ENCODE peak calls at places on chromosomes 3 and 15, in five cellular contexts. P, F, Y, D and M are unnamed samples.

GRCh38 chr3:90129710-90130109 is 1022.3 kb downstream of the EPHA3 start:
- DNase-seq in P (no peak), Y (no peak), D (no peak), F (no peak), M (no peak)

GRCh38 chr3:187833375-187833774 is 88.1 kb upstream of the BCL6 start:
- DNase-seq in Y (no peak), F (no peak), D (no peak), P (no peak), M (no peak)

GRCh38 chr3:129224984-129225393 is 24.4 kb upstream of the COPG1 start:
- DNase-seq in F (peak), Y (no peak), P (peak), D (no peak), M (peak)

GRCh38 chr3:161939919-161940693 is 443.5 kb downstream of the OTOL1 start:
- DNase-seq in P (no peak), Y (no peak), D (no peak), F (no peak), M (no peak)

GRCh38 chr3:43162573-43163084 is 56.8 kb upstream of the POMGNT2 start:
- DNase-seq in D (no peak), P (no peak), Y (no peak), F (no peak), M (no peak)

GRCh38 chr3:185779461-185779860 is 45.4 kb downstream of the IGF2BP2 start:
- DNase-seq in D (no peak), Y (no peak), P (no peak), F (no peak), M (no peak)

GRCh38 chr3:143637133-143637532 is 211.1 kb downstream of the SLC9A9 start:
- DNase-seq in Y (no peak), F (no peak), P (no peak), D (no peak), M (no peak)

GRCh38 chr15:98154863-98155262 is 194.4 kb downstream of the ARRDC4 start:
- DNase-seq in Y (no peak), F (no peak), D (no peak), P (no peak), M (no peak)

GRCh38 chr15:69016021-69016595 is 1.6 kb downstream of the NOX5 start:
- DNase-seq in Y (no peak), D (no peak), P (no peak), F (no peak), M (peak)

GRCh38 chr3:154428369-154429206 is 1.4 kb downstream of the GPR149 start:
- DNase-seq in Y (peak), F (no peak), D (peak), P (no peak), M (peak)
- H3K4me3 ChIP-seq in Y (peak), F (peak), D (no peak), P (peak), M (no peak)

GRCh38 chr3:195895078-195895899 is 13.1 kb downstream of the TNK2 start:
- DNase-seq in F (no peak), Y (peak), D (peak), P (peak), M (no peak)

GRCh38 chr3:195896361-195897080 is 11.8 kb downstream of the TNK2 start:
- DNase-seq in D (peak), P (no peak), F (no peak), Y (no peak), M (no peak)

GRCh38 chr3:195897853-195898415 is 10.4 kb downstream of the TNK2 start:
- DNase-seq in F (no peak), P (no peak), D (no peak), Y (no peak), M (no peak)

GRCh38 chr3:195897081-195897852 is 11.1 kb downstream of the TNK2 start:
- DNase-seq in D (peak), Y (no peak), F (no peak), P (peak), M (no peak)

DNA sequence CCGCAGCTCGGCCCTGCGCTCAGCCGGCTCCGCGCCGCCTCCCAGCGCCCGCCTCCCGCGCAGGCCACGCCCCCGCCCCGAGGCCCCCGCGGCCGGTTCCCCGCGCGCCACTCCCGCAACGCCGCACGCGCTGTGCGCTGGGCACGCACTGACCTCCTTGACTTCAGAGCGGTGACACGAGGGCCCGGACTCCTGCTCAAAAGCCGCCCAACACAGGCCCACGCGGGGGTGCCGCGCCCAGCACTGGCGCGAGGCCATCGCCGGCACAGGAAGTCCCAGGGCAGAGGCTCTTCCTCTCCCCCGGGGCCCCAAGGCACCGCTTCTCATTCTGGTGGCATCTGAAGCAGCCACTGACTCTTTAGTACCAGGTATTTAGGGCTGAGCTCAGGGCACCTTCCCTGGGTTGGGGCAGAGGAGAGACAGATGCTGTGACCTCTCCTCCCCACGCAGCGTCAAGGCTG is 12.4 kb downstream of the TNK2 start:
- DNase-seq in P (peak), D (peak), Y (peak), F (no peak), M (no peak)
- H3K4me3 ChIP-seq in P (peak), D (peak), Y (peak), F (peak), M (peak)

GRCh38 chr3:53196575-53197407 is 35.8 kb downstream of the PRKCD start:
- DNase-seq in Y (no peak), F (no peak), P (no peak), D (no peak), M (no peak)
- H3K4me3 ChIP-seq in Y (peak), F (no peak), P (no peak), D (no peak), M (no peak)

GRCh38 chr3:177610677-177611654 is 413.7 kb upstream of the TBL1XR1 start:
- DNase-seq in F (no peak), Y (no peak), P (no peak), D (no peak), M (no peak)
- H3K4me3 ChIP-seq in F (no peak), Y (no peak), P (no peak), D (no peak), M (no peak)

DNA sequence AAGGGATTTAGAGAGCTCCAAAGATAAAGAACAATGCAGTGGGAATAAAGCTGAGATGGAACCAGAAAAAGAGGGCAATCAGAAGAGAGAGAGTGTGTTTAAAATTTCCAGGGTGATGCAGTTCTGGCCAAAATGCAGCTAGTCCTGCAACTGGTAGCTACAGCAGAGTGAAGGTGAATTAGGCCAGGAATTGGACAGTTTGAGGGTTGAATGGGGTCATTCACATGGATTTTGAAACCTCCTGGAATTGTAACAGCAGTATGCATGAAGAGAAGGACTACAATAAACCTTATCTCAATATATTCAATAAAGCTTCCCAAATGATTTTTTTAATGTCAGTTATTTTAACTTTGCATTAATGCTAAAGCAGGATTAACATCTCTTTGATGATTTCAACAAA is 85.2 kb downstream of the CBLB start:
- DNase-seq in D (no peak), Y (no peak), P (no peak), F (no peak), M (no peak)
- H3K4me3 ChIP-seq in D (no peak), Y (no peak), P (no peak), F (no peak), M (no peak)

GRCh38 chr15:45199136-45199810 is 11.5 kb upstream of the SHF start:
- DNase-seq in P (no peak), D (no peak), Y (peak), F (no peak), M (no peak)

GRCh38 chr15:45200001-45200798 is 12.4 kb upstream of the SHF start:
- DNase-seq in Y (peak), P (peak), D (no peak), F (peak), M (peak)

GRCh38 chr15:45200799-45201556 is 13.2 kb upstream of the SHF start:
- DNase-seq in P (peak), Y (peak), F (peak), D (peak), M (peak)

GRCh38 chr15:45198337-45199135 is 10.8 kb upstream of the SHF start:
- DNase-seq in Y (peak), F (peak), P (peak), D (peak), M (peak)

DNA sequence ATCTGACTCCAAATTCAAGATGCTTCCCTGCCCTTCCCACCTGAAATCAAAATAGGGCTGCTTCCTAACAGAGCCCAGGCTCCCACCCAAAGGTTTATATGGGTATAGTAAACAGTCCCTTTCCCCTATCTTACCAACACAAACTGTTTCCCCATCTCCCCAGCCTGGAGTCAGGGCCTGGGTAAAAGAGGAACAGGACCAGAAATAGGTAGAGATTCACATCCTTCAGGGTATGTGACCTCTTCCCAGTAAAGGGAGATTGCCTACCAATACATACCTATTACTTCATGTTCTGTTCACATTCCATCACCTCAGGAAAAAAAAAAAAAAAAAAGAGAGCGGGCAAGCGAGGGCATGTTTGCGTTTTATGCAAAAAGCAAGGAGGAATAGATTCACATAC is 9.7 kb upstream of the SHF start:
- DNase-seq in P (no peak), Y (no peak), F (no peak), D (no peak), M (no peak)
- H3K4me3 ChIP-seq in P (peak), Y (no peak), F (no peak), D (no peak), M (no peak)